ENCODE peak calls at places on chromosomes 4 and X, in nine cellular contexts. Q is breast epithelium, D is IMR-90, P is spleen, K is heart left ventricle, C is NB4, X is gastrocnemius medialis, H is adrenal gland, B is testis. M is an unnamed sample.
A peak's percentile ranks its signal among the peaks of the same experiment; 100 is the strongest.

GRCh38 chr4:1767770-1768366 is 25.2 kb upstream of the FGFR3 start:
- DNase-seq in Q (no peak), D (peak; percentile 8), P (no peak), K (no peak), C (peak; percentile 59), X (no peak), H (no peak), B (peak; percentile 30), M (no peak)

GRCh38 chrX:134679226-134679625 is 21.0 kb upstream of the PLAC1 start:
- DNase-seq in Q (no peak), D (peak; percentile 48), P (no peak), K (no peak), C (no peak), X (no peak), H (no peak), B (no peak), M (no peak)

GRCh38 chr4:177393236-177393635 is 49.0 kb downstream of the AGA start:
- DNase-seq in Q (no peak), D (no peak), P (no peak), K (no peak), C (peak; percentile 24), X (no peak), H (no peak), B (no peak), M (no peak)

GRCh38 chrX:41559662-41560061 is 112.5 kb downstream of the NYX start:
- DNase-seq in Q (no peak), D (peak; percentile 95), P (no peak), K (peak; percentile 42), C (peak; percentile 56), X (no peak), H (no peak), B (no peak), M (no peak)

GRCh38 chr4:40584517-40585141 is 45.0 kb downstream of the RBM47 start:
- DNase-seq in Q (no peak), D (no peak), P (no peak), K (no peak), C (no peak), X (no peak), H (no peak), B (no peak), M (no peak)

GRCh38 chrX:12956704-12957541 is 18.0 kb upstream of the TMSB4X start:
- DNase-seq in Q (no peak), D (peak; percentile 63), P (no peak), K (no peak), C (peak; percentile 91), X (peak; percentile 19), H (no peak), B (no peak), M (peak; percentile 68)

GRCh38 chr4:108146819-108147218 is 21.9 kb downstream of the LEF1 start:
- DNase-seq in Q (no peak), D (no peak), P (no peak), K (no peak), C (no peak), X (no peak), H (no peak), B (no peak), M (no peak)

GRCh38 chrX:133414399-133415275 is 652 bp downstream of the GPC4 start:
- DNase-seq in Q (no peak), D (no peak), P (no peak), K (peak; percentile 30), C (no peak), X (peak; percentile 19), H (peak; percentile 11), B (no peak), M (no peak)

GRCh38 chr4:151627491-151627890 is 133.3 kb downstream of the GATB start:
- DNase-seq in Q (no peak), D (peak; percentile 15), P (no peak), K (no peak), C (no peak), X (no peak), H (no peak), B (no peak), M (no peak)

GRCh38 chrX:25976683-25977310 is 161.3 kb upstream of the MAGEB18 start:
- DNase-seq in Q (no peak), D (no peak), P (no peak), K (no peak), C (no peak), X (no peak), H (no peak), B (no peak), M (no peak)

GRCh38 chr4:2947926-2948325 is 15.3 kb downstream of the NOP14 start:
- DNase-seq in Q (peak; percentile 57), D (no peak), P (peak; percentile 53), K (peak; percentile 59), C (no peak), X (peak; percentile 64), H (no peak), B (no peak), M (no peak)

GRCh38 chrX:38982370-38982769 is 181.1 kb downstream of the MID1IP1 start:
- DNase-seq in Q (no peak), D (no peak), P (no peak), K (no peak), C (no peak), X (no peak), H (no peak), B (no peak), M (no peak)

GRCh38 chrX:69192603-69193002 is 27.4 kb upstream of the PJA1 start:
- DNase-seq in Q (no peak), D (no peak), P (no peak), K (no peak), C (no peak), X (no peak), H (no peak), B (no peak), M (no peak)

GRCh38 chrX:68909945-68910344 is 81.1 kb downstream of the EFNB1 start:
- DNase-seq in Q (no peak), D (no peak), P (no peak), K (no peak), C (no peak), X (no peak), H (no peak), B (no peak), M (no peak)

GRCh38 chrX:14508025-14508690 is 21.2 kb upstream of the GLRA2 start:
- DNase-seq in Q (no peak), D (no peak), P (no peak), K (no peak), C (no peak), X (no peak), H (no peak), B (no peak), M (no peak)

GRCh38 chr4:166293551-166293950 is 420.5 kb downstream of the TLL1 start:
- DNase-seq in Q (no peak), D (no peak), P (no peak), K (no peak), C (no peak), X (no peak), H (no peak), B (no peak), M (no peak)

GRCh38 chr4:143372093-143372915 is 35.6 kb downstream of the GAB1 start:
- DNase-seq in Q (no peak), D (no peak), P (no peak), K (no peak), C (no peak), X (no peak), H (no peak), B (no peak), M (no peak)

GRCh38 chr4:129323630-129324029 is 227.7 kb downstream of the C4orf33 start:
- DNase-seq in Q (no peak), D (no peak), P (no peak), K (no peak), C (no peak), X (no peak), H (no peak), B (no peak), M (no peak)

GRCh38 chr4:169014581-169014980 is 4.5 kb upstream of the CBR4 start:
- DNase-seq in Q (no peak), D (no peak), P (no peak), K (no peak), C (no peak), X (no peak), H (no peak), B (no peak), M (no peak)

GRCh38 chr4:186067757-186068385 is 1.1 kb upstream of the TLR3 start:
- DNase-seq in Q (peak; percentile 37), D (peak; percentile 19), P (peak; percentile 75), K (peak; percentile 62), C (peak; percentile 61), X (peak; percentile 34), H (peak; percentile 74), B (peak; percentile 76), M (peak; percentile 89)

GRCh38 chrX:49880668-49881067 is 1.4 kb downstream of the USP27X start:
- DNase-seq in Q (no peak), D (no peak), P (no peak), K (no peak), C (no peak), X (no peak), H (no peak), B (no peak), M (no peak)

GRCh38 chrX:119399772-119400101 is 601 bp downstream of the SLC25A43 start:
- DNase-seq in Q (no peak), D (no peak), P (no peak), K (no peak), C (no peak), X (no peak), H (no peak), B (no peak), M (no peak)

GRCh38 chrX:154368630-154369452 is 5.6 kb downstream of the FLNA start:
- DNase-seq in Q (peak; percentile 78), D (peak; percentile 90), P (peak; percentile 95), K (peak; percentile 83), C (peak; percentile 97), X (peak; percentile 68), H (peak; percentile 86), B (peak; percentile 70), M (peak; percentile 96)
- TF ChIP-seq POLR2A in Q (no peak), D (peak; percentile 73), P (no peak), K (no peak), C (no peak), X (no peak), H (peak; percentile 48), B (no peak), M (no peak)

DNA sequence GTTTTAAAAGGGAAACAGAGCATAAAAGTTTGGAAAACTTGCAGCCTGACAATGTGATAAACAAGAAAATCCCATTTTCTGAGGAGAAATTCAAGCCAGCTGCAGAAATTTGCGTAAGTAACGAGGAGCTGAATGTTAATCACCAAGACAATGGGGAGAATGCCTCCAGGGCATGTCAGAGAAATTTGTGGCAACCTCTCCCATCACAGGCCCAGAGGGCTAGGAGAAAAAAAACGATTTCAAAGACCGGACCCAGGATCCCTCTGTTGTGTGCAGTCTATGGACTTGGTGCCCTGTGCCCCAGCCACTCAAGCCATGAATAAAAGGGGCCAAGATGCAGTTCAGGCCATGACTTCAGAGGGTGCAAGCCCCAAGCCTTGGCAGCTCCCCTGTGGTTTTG is 355.4 kb upstream of the NDST3 start:
- DNase-seq in Q (no peak), D (no peak), P (no peak), K (no peak), C (no peak), X (no peak), H (no peak), B (no peak), M (no peak)
- H3K4me3 ChIP-seq in Q (no peak overlapping the region), D (no peak overlapping the region), P (no peak overlapping the region), K (no peak overlapping the region), C (no peak overlapping the region), X (no peak overlapping the region), H (no peak overlapping the region), B (no peak overlapping the region), M (no peak overlapping the region)

GRCh38 chr4:155953151-155954117 is at the start of gene CTSO:
- DNase-seq in Q (peak; percentile 55), D (peak; percentile 85), P (peak; percentile 94), K (peak; percentile 86), C (peak; percentile 53), X (peak; percentile 37), H (peak; percentile 77), B (peak; percentile 84), M (peak; percentile 56)
- TF ChIP-seq POLR2A in Q (no peak), D (peak; percentile 62), P (no peak), K (no peak), C (no peak), X (peak; percentile 13), H (peak; percentile 69), B (no peak), M (no peak)

GRCh38 chr4:124386163-124386562 is 326.4 kb downstream of the ANKRD50 start:
- DNase-seq in Q (no peak), D (no peak), P (no peak), K (no peak), C (no peak), X (no peak), H (no peak), B (no peak), M (no peak)
- H3K4me3 ChIP-seq in Q (no peak overlapping the region), D (no peak overlapping the region), P (no peak overlapping the region), K (no peak overlapping the region), C (no peak overlapping the region), X (no peak overlapping the region), H (no peak overlapping the region), B (no peak overlapping the region), M (no peak overlapping the region)